ENCODE peak calls at places on chromosomes 13 and 19, in seven cellular contexts. T is activated T-helper 1 cell treated with anti-CD3 and anti-CD28 coated beads, Interleukin-2, amount 50 U/mL, for 16 hours; Y is fibroblast of the conjunctiva; Z is tibial nerve; A is NCI-H1105; N is amygdala; M is activated naive CD4-positive, alpha-beta T cell treated with Interleukin-2 at 50 U/mL for 16 hours. U is an unnamed sample.

GRCh38 chr13:97934590-97934989 is 18.9 kb upstream of the IPO5 start:
- DNase-seq in M (no peak), N (no peak), T (no peak), A (no peak), Y (no peak), Z (no peak), U (no peak)

GRCh38 chr13:107347641-107348369 is 779.9 kb upstream of the ARGLU1 start:
- DNase-seq in Z (no peak), T (no peak), A (no peak), Y (no peak), N (no peak), M (no peak), U (no peak)

GRCh38 chr13:46633416-46633815 is 80.4 kb downstream of the LRCH1 start:
- DNase-seq in N (no peak), Z (no peak), M (no peak), Y (peak), T (no peak), A (no peak), U (no peak)

GRCh38 chr19:42693760-42694350 is 46.4 kb downstream of the PSG3 start:
- DNase-seq in N (no peak), M (no peak), T (no peak), A (no peak), Z (no peak), Y (peak), U (no peak)

GRCh38 chr13:92225861-92226260 is 827.4 kb downstream of the GPC5 start:
- DNase-seq in T (no peak), Y (no peak), M (no peak), A (no peak), Z (no peak), N (no peak), U (no peak)

GRCh38 chr13:28466151-28466550 is 28.8 kb downstream of the FLT1 start:
- DNase-seq in T (no peak), Y (no peak), Z (no peak), N (no peak), A (no peak), M (no peak), U (no peak)

GRCh38 chr19:38649305-38650179 is 2.1 kb downstream of the ACTN4 start:
- DNase-seq in N (no peak), M (no peak), Y (no peak), A (no peak), Z (no peak), T (no peak), U (no peak)

GRCh38 chr19:44867578-44867977 is 21.5 kb downstream of the NECTIN2 start:
- DNase-seq in T (no peak), M (no peak), A (no peak), Z (no peak), Y (no peak), N (no peak), U (no peak)

GRCh38 chr13:94325148-94325528 is 154.3 kb downstream of the DCT start:
- DNase-seq in Z (no peak), Y (no peak), M (no peak), T (no peak), A (no peak), N (no peak), U (no peak)

GRCh38 chr13:20161275-20161950 is 561 bp upstream of the GJA3 start:
- DNase-seq in Z (no peak), M (peak), T (peak), Y (no peak), A (no peak), N (no peak), U (peak)

GRCh38 chr19:7772752-7773291 is 9.8 kb downstream of the CLEC4M start:
- DNase-seq in Y (no peak), M (peak), Z (no peak), T (no peak), A (no peak), N (no peak), U (no peak)